ENCODE peak calls at places on chromosomes 3 and 15, in nine cellular contexts. O, E, V, Z, W, J, L, M and Y are unnamed samples.

GRCh38 chr15:92901053-92901761 is 1.1 kb downstream of the CHD2 start:
- DNase-seq in O (no peak), E (no peak), L (no peak), J (no peak), V (peak; percentile 49), Z (peak; percentile 51), M (no peak), W (no peak), Y (no peak)

GRCh38 chr15:72116680-72117447 is 1.1 kb downstream of the MYO9A start:
- DNase-seq in M (peak; percentile 18), W (peak; percentile 16), O (peak; percentile 49), Z (peak; percentile 34), V (peak; percentile 35), J (peak; percentile 15), E (peak; percentile 70), L (no peak), Y (peak; percentile 25)

GRCh38 chr3:155516439-155516838 is 223.0 kb upstream of the STRIT1 start:
- DNase-seq in J (no peak), L (no peak), V (no peak), O (no peak), W (no peak), Z (no peak), E (no peak), M (no peak), Y (no peak)

GRCh38 chr15:96274698-96275097 is 55.8 kb upstream of the NR2F2 start:
- DNase-seq in O (no peak), E (no peak), J (no peak), W (no peak), Z (no peak), V (no peak), M (no peak), L (no peak), Y (peak; percentile 24)

GRCh38 chr3:156685198-156685597 is 10.8 kb downstream of the TIPARP start:
- DNase-seq in M (peak; percentile 53), L (no peak), V (no peak), O (no peak), Z (peak; percentile 46), W (no peak), J (no peak), E (no peak), Y (no peak)

GRCh38 chr15:55917881-55918296 is 75.5 kb downstream of the NEDD4 start:
- DNase-seq in O (no peak), L (no peak), E (peak; percentile 53), Z (peak; percentile 91), W (peak; percentile 35), M (peak; percentile 96), J (no peak), V (peak; percentile 97), Y (peak; percentile 50)

GRCh38 chr3:78951546-78951945 is 816.3 kb downstream of the ROBO1 start:
- DNase-seq in W (no peak), Z (peak; percentile 17), J (no peak), E (no peak), V (peak; percentile 91), L (no peak), M (peak; percentile 84), O (no peak), Y (no peak)

GRCh38 chr3:9778102-9778501 is 8.4 kb upstream of the CAMK1 start:
- DNase-seq in M (peak; percentile 82), O (no peak), J (peak; percentile 56), L (no peak), W (no peak), V (peak; percentile 52), E (no peak), Z (no peak), Y (no peak)

GRCh38 chr15:87082576-87082975 is 1002.9 kb downstream of the AGBL1 start:
- DNase-seq in Z (no peak), L (no peak), W (no peak), M (no peak), O (no peak), V (no peak), J (no peak), E (no peak), Y (no peak)

GRCh38 chr3:142180761-142181362 is 31.5 kb upstream of the TFDP2 start:
- DNase-seq in V (peak; percentile 53), M (peak; percentile 34), O (no peak), E (peak; percentile 71), Z (peak; percentile 38), L (peak; percentile 40), W (peak; percentile 33), J (peak; percentile 45), Y (peak; percentile 21)

GRCh38 chr3:123483146-123483545 is 34.3 kb upstream of the ADCY5 start:
- DNase-seq in V (no peak), E (no peak), Z (no peak), L (no peak), J (no peak), O (no peak), W (no peak), M (no peak), Y (no peak)

GRCh38 chr3:100797921-100798491 is 88.7 kb downstream of the TFG start:
- DNase-seq in O (no peak), V (no peak), E (no peak), J (no peak), L (no peak), W (no peak), M (peak; percentile 43), Z (no peak), Y (no peak)

GRCh38 chr3:100802126-100802525 is 92.8 kb downstream of the TFG start:
- DNase-seq in J (no peak), V (peak; percentile 36), L (no peak), E (no peak), O (no peak), Z (no peak), M (peak; percentile 61), W (no peak), Y (no peak)

DNA sequence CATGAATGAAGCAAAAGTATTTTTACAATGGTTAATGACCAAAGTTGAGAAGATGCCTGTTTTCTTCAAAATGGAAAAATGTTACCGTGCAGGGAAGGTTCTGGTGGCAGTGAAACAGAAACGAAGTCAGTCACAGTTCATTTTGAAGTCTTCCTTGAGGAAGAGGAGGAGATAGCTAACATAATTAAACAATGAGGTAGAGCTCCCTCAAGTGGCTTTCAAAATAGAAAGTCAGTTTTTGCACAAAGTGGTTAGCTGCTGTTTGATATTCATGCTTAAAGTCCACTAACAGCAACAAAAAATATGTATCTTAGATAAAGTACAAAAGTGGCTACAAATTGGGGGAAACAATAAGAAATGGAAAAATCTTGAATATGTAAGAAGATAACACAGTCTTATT is 87.3 kb downstream of the TFG start:
- DNase-seq in J (no peak), O (no peak), Z (peak; percentile 14), L (no peak), W (peak; percentile 9), V (peak; percentile 52), E (peak; percentile 53), M (peak; percentile 47), Y (peak; percentile 4)
- TF ChIP-seq CTCF in J (no peak), O (peak; percentile 46), Z (peak; percentile 45), L (peak; percentile 56), W (peak; percentile 46), V (peak; percentile 31), E (peak; percentile 57), M (peak; percentile 44), Y (peak; percentile 25)

GRCh38 chr3:69767571-69767970 is 28.3 kb downstream of the MITF start:
- DNase-seq in M (no peak), W (no peak), O (peak; percentile 83), Z (no peak), V (no peak), L (no peak), J (no peak), E (no peak), Y (no peak)
- H3K27ac ChIP-seq in M (no peak overlapping the region), W (no peak overlapping the region), O (peak overlapping the region; percentile 13), Z (no peak overlapping the region), V (no peak overlapping the region), L (no peak overlapping the region), J (no peak overlapping the region), E (no peak overlapping the region), Y (no peak overlapping the region)

GRCh38 chr3:47669026-47669749 is 90.5 kb upstream of the CSPG5 start:
- DNase-seq in W (no peak), J (no peak), V (peak; percentile 42), E (no peak), L (no peak), Z (no peak), O (no peak), M (peak; percentile 66), Y (no peak)

GRCh38 chr3:47666118-47666517 is 87.5 kb upstream of the CSPG5 start:
- DNase-seq in L (no peak), M (no peak), O (no peak), V (no peak), J (no peak), Z (no peak), W (no peak), E (no peak), Y (no peak)

GRCh38 chr3:47661121-47661752 is 82.6 kb upstream of the CSPG5 start:
- DNase-seq in M (peak; percentile 85), Z (peak; percentile 23), O (peak; percentile 33), W (no peak), E (no peak), L (no peak), J (no peak), V (peak; percentile 77), Y (peak; percentile 20)

GRCh38 chr3:47663630-47664240 is 85.1 kb upstream of the CSPG5 start:
- DNase-seq in W (no peak), J (peak; percentile 57), Z (no peak), V (no peak), O (no peak), E (peak; percentile 12), M (no peak), L (no peak), Y (no peak)

DNA sequence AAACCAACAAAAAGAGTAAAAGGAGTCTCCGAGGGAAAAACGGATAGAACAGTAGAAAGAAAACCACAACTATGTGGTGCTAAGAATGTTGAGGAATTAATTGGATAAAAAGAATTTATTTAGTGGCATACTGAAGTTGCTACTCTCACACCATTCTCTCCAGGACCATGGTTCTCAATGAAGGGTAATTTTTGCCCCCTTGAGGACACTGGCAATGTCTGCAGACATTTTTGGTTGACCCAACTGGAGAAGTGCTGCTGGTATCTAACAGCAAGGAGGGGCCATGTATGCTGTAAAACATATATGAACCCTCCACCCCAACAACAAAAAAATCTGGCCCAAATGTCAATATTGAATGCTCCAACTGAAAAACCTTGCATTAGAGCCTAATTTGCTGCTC is 85.9 kb upstream of the CSPG5 start:
- DNase-seq in V (no peak), O (no peak), L (no peak), J (peak; percentile 44), M (no peak), Z (peak; percentile 37), E (peak; percentile 67), W (peak; percentile 2), Y (no peak)
- TF ChIP-seq CTCF in V (peak; percentile 21), O (no peak), L (peak; percentile 54), J (peak; percentile 7), M (peak; percentile 13), Z (no peak), E (peak; percentile 38), W (peak; percentile 35), Y (no peak)

DNA sequence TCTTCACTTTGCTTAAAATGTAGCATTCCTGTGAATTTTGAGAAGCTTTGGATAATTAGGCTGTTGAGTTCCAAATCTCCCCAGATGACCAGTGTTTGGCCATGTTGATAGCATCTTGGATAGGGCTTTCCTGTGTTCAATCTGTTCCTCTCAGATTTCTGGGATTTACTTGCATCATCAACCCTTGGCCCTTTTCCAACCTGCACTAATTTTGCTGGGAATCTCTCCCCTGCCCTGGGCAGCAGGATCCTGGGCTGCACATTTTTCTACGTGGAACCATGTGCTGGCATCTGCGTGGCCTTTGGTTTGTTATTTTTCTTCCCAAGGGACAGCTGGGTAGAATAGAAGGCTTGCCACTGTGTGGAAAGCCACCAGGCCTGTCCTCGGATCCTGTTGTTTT is 75.4 kb upstream of the PLXNA1 start:
- DNase-seq in M (no peak), O (no peak), W (no peak), J (no peak), Z (no peak), E (no peak), L (no peak), V (no peak), Y (no peak)
- H3K27ac ChIP-seq in M (no peak overlapping the region), O (no peak overlapping the region), W (no peak overlapping the region), J (no peak overlapping the region), Z (no peak overlapping the region), E (no peak overlapping the region), L (no peak overlapping the region), V (no peak overlapping the region), Y (no peak overlapping the region)

GRCh38 chr3:4976109-4976508 is 3.1 kb upstream of the BHLHE40 start:
- DNase-seq in W (peak; percentile 58), V (peak; percentile 69), O (peak; percentile 69), M (peak; percentile 63), J (peak; percentile 95), Z (peak; percentile 94), E (peak; percentile 82), L (peak; percentile 83), Y (no peak)
- TF ChIP-seq CTCF in W (peak; percentile 59), V (peak; percentile 21), O (peak; percentile 56), M (peak; percentile 63), J (peak; percentile 70), Z (peak; percentile 87), E (peak; percentile 91), L (peak; percentile 82), Y (peak; percentile 30)